ENCODE peak calls at places on chromosomes 7 and 10, in nine cellular contexts. K is KG1; M is activated naive CD4-positive, alpha-beta T cell treated with Interleukin-2 at 50 U/mL for 16 hours; I is left ventricle myocardium inferior; G is iPS DF 6.9; V is NCI-H1417; T is activated CD4-positive, alpha-beta T cell treated with anti-CD3 and anti-CD28 coated beads, Interleukin-2, amount 50 U/mL, for 1 hour; F is left cardiac atrium; N is RKO. S is an unnamed sample.

GRCh38 chr7:126791306-126791705 is 461.4 kb downstream of the GRM8 start:
- DNase-seq in K (no peak), M (no peak), I (no peak), G (no peak), V (no peak), T (no peak), F (no peak), N (no peak), S (no peak)

GRCh38 chr7:69564454-69565417 is 33.5 kb upstream of the AUTS2 start:
- DNase-seq in K (no peak), M (no peak), I (no peak), G (no peak), V (peak), T (no peak), F (peak), N (no peak), S (peak)

GRCh38 chr10:106609867-106610266 is 554.6 kb downstream of the SORCS1 start:
- DNase-seq in K (no peak), M (no peak), I (no peak), G (no peak), V (no peak), T (no peak), F (no peak), N (no peak), S (no peak)

GRCh38 chr10:130358981-130359650 is 222.9 kb downstream of the GLRX3 start:
- DNase-seq in K (no peak), M (no peak), I (no peak), G (no peak), V (no peak), T (no peak), F (no peak), N (no peak), S (no peak)

GRCh38 chr10:87816163-87816841 is 1.7 kb downstream of the ATAD1 start:
- DNase-seq in K (peak), M (no peak), I (no peak), G (no peak), V (no peak), T (no peak), F (no peak), N (peak), S (no peak)

GRCh38 chr10:132239126-132240031 is 52.6 kb downstream of the DPYSL4 start:
- DNase-seq in K (no peak), M (no peak), I (no peak), G (no peak), V (no peak), T (no peak), F (peak), N (no peak), S (peak)

GRCh38 chr7:7719235-7719634 is 828 bp upstream of the RPA3 start:
- DNase-seq in K (no peak), M (peak), I (no peak), G (no peak), V (peak), T (no peak), F (no peak), N (peak), S (peak)

GRCh38 chr10:119489572-119490326 is 52.8 kb downstream of the RGS10 start:
- DNase-seq in K (peak), M (peak), I (peak), G (peak), V (no peak), T (peak), F (peak), N (peak), S (peak)

GRCh38 chr7:22669692-22670421 is 57.1 kb upstream of the IL6 start:
- DNase-seq in K (no peak), M (no peak), I (no peak), G (no peak), V (no peak), T (no peak), F (no peak), N (no peak), S (no peak)

GRCh38 chr10:91350651-91351081 is 59.5 kb upstream of the HECTD2 start:
- DNase-seq in K (no peak), M (no peak), I (no peak), G (no peak), V (no peak), T (no peak), F (no peak), N (no peak), S (no peak)

GRCh38 chr10:27192284-27192683 is 37.1 kb downstream of the MASTL start:
- DNase-seq in K (no peak), M (no peak), I (no peak), G (no peak), V (no peak), T (no peak), F (no peak), N (peak), S (no peak)

GRCh38 chr10:73905256-73906018 is 5.5 kb upstream of the PLAU start:
- DNase-seq in K (no peak), M (no peak), I (no peak), G (no peak), V (peak), T (no peak), F (no peak), N (peak), S (no peak)

GRCh38 chr7:99407849-99408346 is 499 bp downstream of the PDAP1 start:
- DNase-seq in K (no peak), M (peak), I (peak), G (no peak), V (peak), T (peak), F (peak), N (peak), S (no peak)

GRCh38 chr7:94129443-94130140 is 125.4 kb upstream of the BET1 start:
- DNase-seq in K (no peak), M (no peak), I (no peak), G (no peak), V (no peak), T (no peak), F (no peak), N (no peak), S (no peak)

GRCh38 chr7:105650382-105650729 is 69.1 kb upstream of the EFCAB10 start:
- DNase-seq in K (no peak), M (no peak), I (no peak), G (no peak), V (no peak), T (no peak), F (no peak), N (no peak), S (no peak)

GRCh38 chr7:46215987-46216567 is 295.0 kb upstream of the IGFBP3 start:
- DNase-seq in K (no peak), M (no peak), I (peak), G (no peak), V (no peak), T (no peak), F (peak), N (no peak), S (no peak)

GRCh38 chr7:21371371-21371770 is 56.5 kb upstream of the SP4 start:
- DNase-seq in K (no peak), M (no peak), I (no peak), G (no peak), V (no peak), T (no peak), F (no peak), N (no peak), S (no peak)

GRCh38 chr10:62373995-62374861 is at the start of gene ZNF365:
- DNase-seq in K (no peak), M (peak), I (peak), G (no peak), V (peak), T (peak), F (peak), N (no peak), S (peak)

GRCh38 chr7:46934198-46934825 is 647.6 kb downstream of the TNS3 start:
- DNase-seq in K (no peak), M (no peak), I (no peak), G (no peak), V (no peak), T (no peak), F (no peak), N (no peak), S (no peak)

GRCh38 chr7:110095372-110096052 is 995.4 kb upstream of the LRRN3 start:
- DNase-seq in K (no peak), M (no peak), I (no peak), G (no peak), V (no peak), T (no peak), F (no peak), N (no peak), S (peak)

GRCh38 chr10:1048349-1048731 is 579 bp downstream of the IDI1 start:
- DNase-seq in K (no peak), M (no peak), I (peak), G (no peak), V (peak), T (peak), F (peak), N (peak), S (no peak)

GRCh38 chr7:98981701-98982100 is 103.4 kb downstream of the TRRAP start:
- DNase-seq in K (no peak), M (no peak), I (no peak), G (no peak), V (no peak), T (no peak), F (no peak), N (no peak), S (no peak)

GRCh38 chr7:92769361-92769633 is 67.1 kb downstream of the CDK6 start:
- DNase-seq in K (no peak), M (no peak), I (no peak), G (no peak), V (no peak), T (no peak), F (no peak), N (no peak), S (no peak)

GRCh38 chr10:28386508-28386868 is 83.6 kb upstream of the MPP7 start:
- DNase-seq in K (no peak), M (no peak), I (no peak), G (no peak), V (no peak), T (no peak), F (no peak), N (no peak), S (no peak)

GRCh38 chr10:125707852-125708468 is 11.5 kb upstream of the EDRF1 start:
- DNase-seq in K (no peak), M (no peak), I (no peak), G (no peak), V (no peak), T (no peak), F (no peak), N (no peak), S (no peak)

GRCh38 chr10:13627459-13628310 is 40.9 kb downstream of the PRPF18 start:
- DNase-seq in K (no peak), M (no peak), I (no peak), G (no peak), V (no peak), T (no peak), F (no peak), N (no peak), S (no peak)

GRCh38 chr7:88307841-88308240 is 1.1 kb upstream of the STEAP4 start:
- DNase-seq in K (no peak), M (no peak), I (no peak), G (no peak), V (no peak), T (no peak), F (no peak), N (no peak), S (no peak)

GRCh38 chr7:158993591-158993990 is 137.2 kb downstream of the DYNC2I1 start:
- DNase-seq in K (no peak), M (no peak), I (no peak), G (no peak), V (no peak), T (no peak), F (no peak), N (no peak), S (no peak)

GRCh38 chr7:156735861-156736260 is 95.3 kb downstream of the RNF32 start:
- DNase-seq in K (no peak), M (no peak), I (no peak), G (no peak), V (no peak), T (no peak), F (no peak), N (peak), S (no peak)

GRCh38 chr10:61320996-61321395 is 132.2 kb downstream of the TMEM26 start:
- DNase-seq in K (no peak), M (no peak), I (no peak), G (no peak), V (no peak), T (no peak), F (no peak), N (no peak), S (no peak)

GRCh38 chr10:60806951-60807350 is 28.7 kb downstream of the CDK1 start:
- DNase-seq in K (no peak), M (no peak), I (no peak), G (no peak), V (no peak), T (no peak), F (no peak), N (no peak), S (no peak)

GRCh38 chr7:108004220-108005142 is 1.5 kb upstream of the LAMB1 start:
- DNase-seq in K (no peak), M (no peak), I (no peak), G (no peak), V (no peak), T (no peak), F (no peak), N (peak), S (no peak)

GRCh38 chr7:49635800-49636199 is 137.6 kb upstream of the VWC2 start:
- DNase-seq in K (no peak), M (no peak), I (no peak), G (no peak), V (no peak), T (no peak), F (no peak), N (no peak), S (peak)

GRCh38 chr7:158050441-158051371 is 536.9 kb downstream of the PTPRN2 start:
- DNase-seq in K (no peak), M (no peak), I (no peak), G (no peak), V (peak), T (no peak), F (no peak), N (no peak), S (no peak)